ENCODE peak calls at places on chromosomes 5 and 9, in nine cellular contexts. One of them, this sample, is unnamed.

GRCh38 chr9:32918628-32919027 is 82.8 kb downstream of the APTX start:
- DNase-seq in IMR-90: no peak
- DNase-seq in choroid plexus epithelial cell: no peak
- DNase-seq in brain microvascular endothelial cell: no peak
- DNase-seq in A673: no peak
- DNase-seq in K562: no peak
- DNase-seq in gastrocnemius medialis: no peak
- DNase-seq in osteoblast: no peak
- DNase-seq in A549: no peak
- DNase-seq in this sample: no peak

GRCh38 chr9:77893706-77894105 is 137.9 kb downstream of the GNAQ start:
- DNase-seq in gastrocnemius medialis: no peak
- DNase-seq in A673: no peak
- DNase-seq in brain microvascular endothelial cell: no peak
- DNase-seq in IMR-90: no peak
- DNase-seq in K562: no peak
- DNase-seq in A549: no peak
- DNase-seq in osteoblast: no peak
- DNase-seq in choroid plexus epithelial cell: no peak
- DNase-seq in this sample: no peak

GRCh38 chr5:37735649-37736347 is 104.0 kb downstream of the GDNF start:
- DNase-seq in IMR-90: peak
- DNase-seq in A549: no peak
- DNase-seq in gastrocnemius medialis: peak
- DNase-seq in A673: peak
- DNase-seq in brain microvascular endothelial cell: peak
- DNase-seq in osteoblast: no peak
- DNase-seq in K562: peak
- DNase-seq in choroid plexus epithelial cell: peak
- DNase-seq in this sample: no peak

GRCh38 chr5:135429886-135430437 is 17.2 kb downstream of the DCANP1 start:
- DNase-seq in brain microvascular endothelial cell: no peak
- DNase-seq in choroid plexus epithelial cell: no peak
- DNase-seq in A673: no peak
- DNase-seq in IMR-90: no peak
- DNase-seq in A549: no peak
- DNase-seq in K562: no peak
- DNase-seq in osteoblast: peak
- DNase-seq in gastrocnemius medialis: no peak
- DNase-seq in this sample: no peak

GRCh38 chr5:57429513-57430120 is 53.0 kb downstream of the ACTBL2 start:
- DNase-seq in K562: no peak
- DNase-seq in choroid plexus epithelial cell: no peak
- DNase-seq in A549: no peak
- DNase-seq in gastrocnemius medialis: no peak
- DNase-seq in A673: no peak
- DNase-seq in brain microvascular endothelial cell: no peak
- DNase-seq in IMR-90: no peak
- DNase-seq in osteoblast: no peak
- DNase-seq in this sample: no peak

GRCh38 chr5:9932770-9933169 is 302.6 kb upstream of the TAS2R1 start:
- DNase-seq in K562: peak
- DNase-seq in osteoblast: no peak
- DNase-seq in brain microvascular endothelial cell: peak
- DNase-seq in A549: no peak
- DNase-seq in choroid plexus epithelial cell: peak
- DNase-seq in A673: peak
- DNase-seq in gastrocnemius medialis: no peak
- DNase-seq in IMR-90: peak
- DNase-seq in this sample: no peak

GRCh38 chr5:67303356-67303755 is 106.8 kb upstream of the CD180 start:
- DNase-seq in gastrocnemius medialis: no peak
- DNase-seq in brain microvascular endothelial cell: peak
- DNase-seq in osteoblast: peak
- DNase-seq in choroid plexus epithelial cell: no peak
- DNase-seq in IMR-90: peak
- DNase-seq in K562: no peak
- DNase-seq in A549: no peak
- DNase-seq in A673: peak
- DNase-seq in this sample: no peak

GRCh38 chr5:123610209-123610608 is 98.2 kb downstream of the CSNK1G3 start:
- DNase-seq in IMR-90: peak
- DNase-seq in gastrocnemius medialis: no peak
- DNase-seq in A673: no peak
- DNase-seq in osteoblast: no peak
- DNase-seq in K562: no peak
- DNase-seq in A549: no peak
- DNase-seq in brain microvascular endothelial cell: no peak
- DNase-seq in choroid plexus epithelial cell: peak
- DNase-seq in this sample: no peak

GRCh38 chr5:134592141-134592746 is 40.4 kb downstream of the SAR1B start:
- DNase-seq in A549: no peak
- DNase-seq in IMR-90: peak
- DNase-seq in gastrocnemius medialis: peak
- DNase-seq in A673: no peak
- DNase-seq in choroid plexus epithelial cell: peak
- DNase-seq in K562: peak
- DNase-seq in osteoblast: peak
- DNase-seq in brain microvascular endothelial cell: no peak
- DNase-seq in this sample: no peak

GRCh38 chr5:177270653-177271052 is 32.9 kb downstream of the RAB24 start:
- DNase-seq in K562: no peak
- DNase-seq in IMR-90: peak
- DNase-seq in gastrocnemius medialis: no peak
- DNase-seq in brain microvascular endothelial cell: no peak
- DNase-seq in choroid plexus epithelial cell: no peak
- DNase-seq in A549: no peak
- DNase-seq in osteoblast: peak
- DNase-seq in A673: no peak
- DNase-seq in this sample: no peak

GRCh38 chr9:114364528-114365041 is 23.2 kb downstream of the AKNA start:
- DNase-seq in choroid plexus epithelial cell: no peak
- DNase-seq in IMR-90: no peak
- DNase-seq in K562: no peak
- DNase-seq in brain microvascular endothelial cell: no peak
- DNase-seq in A673: no peak
- DNase-seq in gastrocnemius medialis: no peak
- DNase-seq in osteoblast: no peak
- DNase-seq in A549: no peak
- DNase-seq in this sample: peak

GRCh38 chr5:132540764-132541163 is 2.6 kb downstream of the IL5 start:
- DNase-seq in choroid plexus epithelial cell: no peak
- DNase-seq in A549: no peak
- DNase-seq in brain microvascular endothelial cell: no peak
- DNase-seq in K562: no peak
- DNase-seq in A673: no peak
- DNase-seq in IMR-90: no peak
- DNase-seq in osteoblast: no peak
- DNase-seq in gastrocnemius medialis: no peak
- DNase-seq in this sample: no peak

GRCh38 chr9:3527653-3527960 is 1.8 kb upstream of the RFX3 start:
- DNase-seq in K562: peak
- DNase-seq in IMR-90: no peak
- DNase-seq in A673: no peak
- DNase-seq in brain microvascular endothelial cell: no peak
- DNase-seq in gastrocnemius medialis: no peak
- DNase-seq in osteoblast: no peak
- DNase-seq in A549: no peak
- DNase-seq in choroid plexus epithelial cell: no peak
- DNase-seq in this sample: no peak

GRCh38 chr5:160635046-160635445 is 213.4 kb downstream of the PTTG1 start:
- DNase-seq in A673: no peak
- DNase-seq in gastrocnemius medialis: no peak
- DNase-seq in choroid plexus epithelial cell: no peak
- DNase-seq in K562: no peak
- DNase-seq in brain microvascular endothelial cell: no peak
- DNase-seq in A549: no peak
- DNase-seq in osteoblast: no peak
- DNase-seq in IMR-90: no peak
- DNase-seq in this sample: no peak

DNA sequence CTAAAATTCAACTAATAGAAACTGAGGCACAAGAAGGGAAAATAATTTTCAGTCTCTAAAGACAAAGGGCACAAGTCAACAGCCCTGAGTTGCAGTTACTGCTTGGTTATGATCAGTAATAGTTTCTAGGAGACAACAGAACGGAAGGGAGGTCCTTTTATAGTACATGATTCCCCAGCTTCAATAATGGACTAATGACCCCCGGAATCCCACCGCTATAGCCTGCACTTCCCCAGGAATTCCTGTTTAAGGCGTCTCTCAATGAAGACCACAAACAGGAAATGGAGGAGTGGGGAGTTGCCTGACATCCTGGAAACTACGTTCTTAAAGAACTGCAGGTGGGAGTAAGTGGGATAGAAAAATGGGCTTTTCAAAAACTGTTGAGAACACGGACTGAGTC is 60.6 kb downstream of the DIAPH1 start:
- DNase-seq in IMR-90: peak
- DNase-seq in choroid plexus epithelial cell: peak
- DNase-seq in A549: no peak
- DNase-seq in K562: no peak
- DNase-seq in A673: peak
- DNase-seq in osteoblast: no peak
- DNase-seq in brain microvascular endothelial cell: no peak
- DNase-seq in gastrocnemius medialis: no peak
- DNase-seq in this sample: no peak
- H3K4me3 ChIP-seq in IMR-90: peak
- H3K4me3 ChIP-seq in choroid plexus epithelial cell: peak
- H3K4me3 ChIP-seq in A549: no peak
- H3K4me3 ChIP-seq in K562: no peak
- H3K4me3 ChIP-seq in A673: no peak
- H3K4me3 ChIP-seq in osteoblast: peak
- H3K4me3 ChIP-seq in brain microvascular endothelial cell: no peak
- H3K4me3 ChIP-seq in gastrocnemius medialis: no peak
- H3K4me3 ChIP-seq in this sample: no peak

GRCh38 chr9:35660966-35661413 is 2.9 kb downstream of the CCDC107 start:
- DNase-seq in A673: peak
- DNase-seq in osteoblast: no peak
- DNase-seq in gastrocnemius medialis: no peak
- DNase-seq in brain microvascular endothelial cell: peak
- DNase-seq in K562: peak
- DNase-seq in choroid plexus epithelial cell: peak
- DNase-seq in IMR-90: peak
- DNase-seq in A549: peak
- DNase-seq in this sample: no peak
- TF ChIP-seq CTCF in A673: peak
- TF ChIP-seq CTCF in osteoblast: peak
- TF ChIP-seq CTCF in gastrocnemius medialis: peak
- TF ChIP-seq CTCF in brain microvascular endothelial cell: peak
- TF ChIP-seq CTCF in K562: peak
- TF ChIP-seq CTCF in choroid plexus epithelial cell: peak
- TF ChIP-seq CTCF in IMR-90: peak
- TF ChIP-seq CTCF in A549: peak
- TF ChIP-seq CTCF in this sample: peak

GRCh38 chr5:78930742-78931141 is 54.4 kb downstream of the ARSB start:
- DNase-seq in A673: no peak
- DNase-seq in A549: no peak
- DNase-seq in choroid plexus epithelial cell: peak
- DNase-seq in gastrocnemius medialis: no peak
- DNase-seq in IMR-90: peak
- DNase-seq in osteoblast: peak
- DNase-seq in K562: no peak
- DNase-seq in brain microvascular endothelial cell: peak
- DNase-seq in this sample: no peak
- H3K4me3 ChIP-seq in A673: no peak
- H3K4me3 ChIP-seq in A549: no peak
- H3K4me3 ChIP-seq in choroid plexus epithelial cell: peak
- H3K4me3 ChIP-seq in gastrocnemius medialis: no peak
- H3K4me3 ChIP-seq in IMR-90: no peak
- H3K4me3 ChIP-seq in osteoblast: no peak
- H3K4me3 ChIP-seq in K562: no peak
- H3K4me3 ChIP-seq in brain microvascular endothelial cell: no peak
- H3K4me3 ChIP-seq in this sample: no peak

DNA sequence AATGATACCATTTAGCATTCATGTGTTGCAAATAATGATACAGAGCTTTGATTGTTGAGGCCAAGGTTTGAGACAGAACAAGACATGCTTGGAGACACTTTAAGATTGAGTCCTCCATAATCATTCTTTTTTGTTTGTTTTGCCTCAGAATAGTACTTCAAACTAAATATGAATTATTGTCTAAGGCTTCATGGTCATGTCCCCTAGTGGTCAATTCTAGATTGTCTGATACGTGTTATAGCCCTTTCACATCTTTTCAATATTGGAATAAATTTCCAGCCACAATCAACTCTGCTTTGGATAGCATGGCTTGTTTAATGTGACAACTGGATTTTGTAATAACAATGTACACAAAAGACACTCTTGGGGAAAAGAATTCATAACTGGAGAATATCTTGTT is 64.2 kb downstream of the PRLR start:
- DNase-seq in brain microvascular endothelial cell: no peak
- DNase-seq in K562: no peak
- DNase-seq in A549: no peak
- DNase-seq in IMR-90: no peak
- DNase-seq in gastrocnemius medialis: no peak
- DNase-seq in choroid plexus epithelial cell: peak
- DNase-seq in osteoblast: no peak
- DNase-seq in A673: no peak
- DNase-seq in this sample: no peak
- TF ChIP-seq CTCF in brain microvascular endothelial cell: peak
- TF ChIP-seq CTCF in K562: no peak
- TF ChIP-seq CTCF in A549: no peak
- TF ChIP-seq CTCF in IMR-90: peak
- TF ChIP-seq CTCF in gastrocnemius medialis: no peak
- TF ChIP-seq CTCF in choroid plexus epithelial cell: peak
- TF ChIP-seq CTCF in osteoblast: peak
- TF ChIP-seq CTCF in A673: peak
- TF ChIP-seq CTCF in this sample: peak

This sample was measured in epithelial cell of proximal tubule.